ENCODE peak calls at places on chromosomes 3 and 15, in eight cellular contexts. D, R, U, E, V, A, W and X are unnamed samples.

GRCh38 chr3:149547954-149548728 is 73.6 kb downstream of the TM4SF4 start:
- DNase-seq in D (peak; percentile 61), R (peak; percentile 33), U (peak; percentile 67), E (no peak), V (no peak), A (peak; percentile 58), W (peak; percentile 73), X (no peak)

GRCh38 chr3:43224405-43225073 is 61.8 kb upstream of the SNRK start:
- DNase-seq in D (no peak), R (no peak), U (no peak), E (no peak), V (no peak), A (no peak), W (no peak), X (no peak)

GRCh38 chr3:156253150-156253549 is 132.8 kb downstream of the KCNAB1 start:
- DNase-seq in D (no peak), R (no peak), U (no peak), E (no peak), V (no peak), A (no peak), W (no peak), X (no peak)

GRCh38 chr3:127182848-127183714 is 9.8 kb upstream of the PRR23E start:
- DNase-seq in D (no peak), R (no peak), U (no peak), E (no peak), V (no peak), A (no peak), W (no peak), X (no peak)

GRCh38 chr15:45107941-45108630 is 5.9 kb downstream of the DUOX2 start:
- DNase-seq in D (peak; percentile 42), R (no peak), U (no peak), E (no peak), V (no peak), A (no peak), W (peak; percentile 9), X (no peak)

GRCh38 chr3:52633786-52634185 is 51.9 kb downstream of the PBRM1 start:
- DNase-seq in D (no peak), R (no peak), U (no peak), E (no peak), V (no peak), A (no peak), W (no peak), X (no peak)

GRCh38 chr15:79593119-79593869 is 161.2 kb downstream of the MINAR1 start:
- DNase-seq in D (no peak), R (peak; percentile 4), U (no peak), E (no peak), V (no peak), A (peak; percentile 13), W (no peak), X (no peak)

GRCh38 chr3:120801484-120801883 is 58.9 kb downstream of the GTF2E1 start:
- DNase-seq in D (no peak), R (no peak), U (no peak), E (no peak), V (no peak), A (no peak), W (no peak), X (no peak)

GRCh38 chr3:167723025-167723512 is 11.6 kb downstream of the PDCD10 start:
- DNase-seq in D (no peak), R (no peak), U (no peak), E (no peak), V (no peak), A (no peak), W (no peak), X (no peak)

GRCh38 chr3:144127014-144127413 is 155.4 kb downstream of the DIPK2A start:
- DNase-seq in D (no peak), R (no peak), U (no peak), E (no peak), V (no peak), A (no peak), W (no peak), X (no peak)

GRCh38 chr15:44084728-44085127 is 110.3 kb downstream of the FRMD5 start:
- DNase-seq in D (no peak), R (no peak), U (no peak), E (no peak), V (no peak), A (no peak), W (no peak), X (no peak)

GRCh38 chr3:62145086-62145757 is 228.1 kb downstream of the FEZF2 start:
- DNase-seq in D (no peak), R (no peak), U (no peak), E (no peak), V (no peak), A (no peak), W (no peak), X (no peak)

GRCh38 chr3:190038050-190038631 is 82.6 kb downstream of the P3H2 start:
- DNase-seq in D (peak; percentile 58), R (peak; percentile 93), U (no peak), E (no peak), V (no peak), A (no peak), W (no peak), X (no peak)

GRCh38 chr15:40338041-40338657 is 2.6 kb downstream of the CCDC9B start:
- DNase-seq in D (no peak), R (no peak), U (no peak), E (no peak), V (no peak), A (peak; percentile 58), W (peak; percentile 55), X (peak; percentile 48)

GRCh38 chr3:102069211-102069662 is 219.9 kb downstream of the NFKBIZ start:
- DNase-seq in D (no peak), R (peak; percentile 84), U (no peak), E (no peak), V (no peak), A (no peak), W (no peak), X (no peak)

GRCh38 chr3:132730891-132731580 is 8.8 kb upstream of the NPHP3 start:
- DNase-seq in D (no peak), R (peak; percentile 45), U (no peak), E (no peak), V (no peak), A (peak; percentile 33), W (no peak), X (peak; percentile 3)

DNA sequence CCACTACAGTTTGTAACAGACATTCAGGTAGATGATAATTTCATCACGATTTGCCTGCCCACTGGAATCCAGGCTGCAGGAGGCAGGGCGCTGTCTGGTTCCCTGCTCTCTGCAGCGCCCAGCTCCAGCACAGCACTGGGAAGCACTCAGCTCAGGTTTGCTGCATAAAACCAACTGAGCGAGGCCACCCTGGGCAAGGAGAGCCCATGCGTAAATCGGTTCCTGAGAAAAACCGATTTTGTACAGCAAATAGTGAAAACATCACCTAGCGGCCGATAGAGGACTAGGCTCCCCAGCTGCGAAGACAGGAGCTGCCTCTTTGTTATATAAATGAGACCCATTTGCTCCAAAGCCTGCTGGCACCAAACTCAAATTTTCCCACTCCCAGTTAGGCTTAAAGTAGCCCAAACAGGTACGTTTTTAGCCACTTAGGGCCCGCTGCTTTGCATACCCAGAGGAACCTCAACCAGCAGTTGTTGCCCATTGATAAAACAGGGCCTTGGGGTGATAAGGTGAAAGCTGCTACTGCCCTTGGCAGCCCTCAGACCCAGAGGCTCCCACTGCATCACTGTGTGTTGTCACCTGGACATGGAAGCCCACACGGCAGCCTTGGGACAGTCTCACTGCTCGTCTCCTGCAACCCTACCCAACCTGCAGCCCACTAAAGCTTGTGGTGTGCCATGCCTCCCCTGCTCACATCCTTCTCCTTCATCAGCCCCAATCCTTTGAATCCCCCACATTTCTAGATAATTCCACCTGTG is 47.5 kb downstream of the ALDH1L1 start:
- DNase-seq in D (peak; percentile 34), R (no peak), U (no peak), E (no peak), V (no peak), A (no peak), W (peak; percentile 11), X (no peak)
- TF ChIP-seq CTCF in D (no peak), R (peak; percentile 44), U (peak; percentile 82), E (no peak), V (peak; percentile 21), A (no peak), W (no peak), X (peak; percentile 52)

GRCh38 chr15:89441295-89441762 is 55.1 kb downstream of the RHCG start:
- DNase-seq in D (no peak), R (no peak), U (no peak), E (no peak), V (peak; percentile 61), A (no peak), W (no peak), X (peak; percentile 85)

GRCh38 chr15:89444241-89444797 is 52.1 kb downstream of the RHCG start:
- DNase-seq in D (no peak), R (no peak), U (no peak), E (no peak), V (no peak), A (no peak), W (no peak), X (no peak)

GRCh38 chr15:89444855-89445254 is 51.5 kb downstream of the RHCG start:
- DNase-seq in D (no peak), R (no peak), U (no peak), E (no peak), V (no peak), A (no peak), W (no peak), X (no peak)

GRCh38 chr15:89442155-89442554 is 54.2 kb downstream of the RHCG start:
- DNase-seq in D (no peak), R (no peak), U (no peak), E (no peak), V (no peak), A (no peak), W (no peak), X (no peak)

GRCh38 chr15:89442671-89443307 is 53.6 kb downstream of the RHCG start:
- DNase-seq in D (no peak), R (no peak), U (peak; percentile 5), E (no peak), V (no peak), A (peak; percentile 31), W (no peak), X (peak; percentile 36)
- H3K27me3 ChIP-seq in D (no peaks in the 10 kb centered on the region), R (peaks cover 28% of the 10 kb centered on the region), U (no peaks in the 10 kb centered on the region), E (no peaks in the 10 kb centered on the region), V (no peaks in the 10 kb centered on the region), A (peaks cover 34% of the 10 kb centered on the region), W (no peaks in the 10 kb centered on the region), X (no peaks in the 10 kb centered on the region)

DNA sequence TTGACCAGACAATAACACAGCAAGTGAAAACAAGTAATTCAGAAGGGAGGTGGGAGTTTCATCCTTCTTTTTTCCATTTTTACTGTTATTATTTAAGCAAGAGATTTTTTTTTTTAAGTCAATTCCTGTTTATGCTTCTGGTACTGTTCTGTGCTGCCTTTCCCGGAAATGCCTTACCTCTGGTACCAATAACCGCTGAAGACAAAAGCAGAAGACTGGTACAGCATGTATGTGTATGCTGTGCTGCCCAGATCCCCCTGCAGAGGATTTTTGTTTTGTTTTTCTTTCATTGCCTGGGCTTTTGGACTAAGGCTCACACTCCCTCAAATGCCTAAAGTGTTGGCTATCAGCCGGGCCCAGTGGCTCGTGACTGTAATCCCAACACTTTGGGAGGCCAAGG is 21.3 kb upstream of the SRGAP3 start:
- DNase-seq in D (no peak), R (no peak), U (no peak), E (no peak), V (no peak), A (no peak), W (no peak), X (no peak)
- TF ChIP-seq CTCF in D (no peak), R (no peak), U (no peak), E (no peak), V (no peak), A (no peak), W (no peak), X (no peak)

DNA sequence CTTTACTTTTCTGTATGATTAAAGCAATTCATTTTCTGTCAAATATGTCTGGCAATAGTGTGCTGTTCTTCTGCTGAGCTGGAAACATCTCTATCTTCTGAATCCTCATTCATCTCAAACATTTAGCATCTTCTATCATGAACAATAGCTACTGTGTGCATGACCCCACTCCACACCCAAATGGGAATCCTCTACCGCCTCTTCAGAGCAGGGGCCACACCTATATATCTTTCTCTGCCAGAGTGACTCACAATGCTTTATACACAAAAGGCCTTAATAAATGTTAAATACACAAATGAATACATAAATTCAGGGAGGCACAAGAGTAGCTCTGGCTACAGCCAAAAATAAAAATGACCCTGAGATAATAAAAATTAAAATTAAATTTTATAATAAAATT is 8.0 kb downstream of the ALDH1A2 start:
- DNase-seq in D (no peak), R (peak; percentile 36), U (no peak), E (no peak), V (no peak), A (no peak), W (no peak), X (no peak)
- H3K27me3 ChIP-seq in D (no peaks in the 10 kb centered on the region), R (peaks cover 25% of the 10 kb centered on the region), U (peaks cover 5% of the 10 kb centered on the region), E (no peaks in the 10 kb centered on the region), V (no peaks in the 10 kb centered on the region), A (no peaks in the 10 kb centered on the region), W (no peaks in the 10 kb centered on the region), X (no peaks in the 10 kb centered on the region)